ENCODE peak calls at places on chromosome X, in ten cellular contexts. A is activated CD8-positive, alpha-beta memory T cell treated with anti-CD3 and anti-CD28 coated beads for 48 hours; R is mesothelial cell of epicardium; W is stimulated activated CD8-positive, alpha-beta memory T cell treated with anti-CD3 and anti-CD28 coated beads, Interleukin-4, amount 100 ng/mL, for 4 hours; O is Right ventricle myocardium superior; Y is C1 segment of cervical spinal cord; C is cardiac muscle cell; G is ovary; D is cardiac fibroblast; V is lower lobe of right lung. P is an unnamed sample.

GRCh38 chrX:110407910-110408545 is 49.4 kb downstream of the RTL9 start:
- DNase-seq in A (no peak), R (no peak), W (no peak), O (no peak), Y (peak; percentile 1), C (peak; percentile 77), G (peak; percentile 34), D (peak; percentile 77), V (no peak), P (peak; percentile 18)

GRCh38 chrX:119477812-119478232 is 9.6 kb downstream of the SLC25A5 start:
- DNase-seq in A (no peak), R (no peak), W (no peak), O (no peak), Y (no peak), C (peak; percentile 91), G (no peak), D (peak; percentile 93), V (no peak), P (no peak)

GRCh38 chrX:68808686-68809357 is 20.0 kb upstream of the EFNB1 start:
- DNase-seq in A (no peak), R (no peak), W (no peak), O (peak; percentile 48), Y (no peak), C (peak; percentile 68), G (no peak), D (peak; percentile 43), V (no peak), P (no peak)

GRCh38 chrX:68828740-68829593 is at the start of gene EFNB1:
- DNase-seq in A (peak; percentile 56), R (peak; percentile 65), W (peak; percentile 75), O (peak; percentile 95), Y (peak; percentile 82), C (peak; percentile 98), G (peak; percentile 90), D (peak; percentile 96), V (peak; percentile 93), P (peak; percentile 86)

GRCh38 chrX:19811807-19812604 is 75.4 kb downstream of the SH3KBP1 start:
- DNase-seq in A (no peak), R (no peak), W (no peak), O (no peak), Y (no peak), C (peak; percentile 60), G (no peak), D (peak; percentile 83), V (no peak), P (no peak)

GRCh38 chrX:150051096-150051495 is 112.8 kb upstream of the EOLA2 start:
- DNase-seq in A (no peak), R (no peak), W (no peak), O (no peak), Y (no peak), C (no peak), G (no peak), D (no peak), V (no peak), P (no peak)

GRCh38 chrX:7486502-7486901 is 338.5 kb upstream of the PUDP start:
- DNase-seq in A (no peak), R (no peak), W (no peak), O (no peak), Y (no peak), C (no peak), G (no peak), D (no peak), V (no peak), P (no peak)

GRCh38 chrX:22575161-22575845 is 302.6 kb downstream of the CBLL2 start:
- DNase-seq in A (no peak), R (no peak), W (no peak), O (no peak), Y (no peak), C (no peak), G (no peak), D (peak; percentile 57), V (no peak), P (no peak)

GRCh38 chrX:63128509-63128908 is 222.6 kb downstream of the SPIN4 start:
- DNase-seq in A (no peak), R (no peak), W (no peak), O (no peak), Y (peak; percentile 0), C (peak; percentile 0), G (no peak), D (peak; percentile 53), V (no peak), P (peak; percentile 1)

GRCh38 chrX:30504309-30504708 is 73.3 kb downstream of the TASL start:
- DNase-seq in A (no peak), R (no peak), W (no peak), O (no peak), Y (no peak), C (peak; percentile 49), G (no peak), D (peak; percentile 56), V (no peak), P (no peak)

GRCh38 chrX:69424161-69424560 is 80.0 kb upstream of the NALF2 start:
- DNase-seq in A (no peak), R (no peak), W (no peak), O (no peak), Y (no peak), C (peak; percentile 30), G (no peak), D (peak; percentile 19), V (no peak), P (no peak)

GRCh38 chrX:44183329-44183728 is 160.1 kb downstream of the EFHC2 start:
- DNase-seq in A (no peak), R (no peak), W (no peak), O (no peak), Y (no peak), C (no peak), G (no peak), D (no peak), V (no peak), P (no peak)

P was measured in activated naive CD4-positive, alpha-beta T cell treated with Interleukin-2 at 50 U/mL for 16 hours.